ENCODE peak calls at places on chromosome 5, in seven cellular contexts. I is SK-N-SH; D is colonic mucosa; L is suprapubic skin; J is CD8-positive, alpha-beta T cell; N is right atrium auricular region; W is hepatocyte. H is an unnamed sample. For H3K4me1, the result is how much of the 10 kb centered on the place peaks cover.

GRCh38 chr5:58934629-58935097 is 351.8 kb downstream of the RAB3C start:
- DNase-seq in D (no peak), I (no peak), N (no peak), L (no peak), W (no peak), J (no peak), H (no peak)

GRCh38 chr5:59799668-59800374 is 93.7 kb downstream of the PDE4D start:
- DNase-seq in N (no peak), D (peak), L (no peak), I (peak), J (no peak), W (peak), H (no peak)

GRCh38 chr5:37723147-37723961 is 116.5 kb downstream of the GDNF start:
- DNase-seq in D (no peak), I (no peak), N (no peak), L (no peak), J (no peak), W (no peak), H (no peak)

GRCh38 chr5:61631438-61631941 is 299.4 kb downstream of the ZSWIM6 start:
- DNase-seq in W (peak), J (no peak), I (no peak), L (no peak), D (no peak), N (peak), H (no peak)

GRCh38 chr5:126334755-126335154 is 88.5 kb upstream of the GRAMD2B start:
- DNase-seq in I (no peak), J (no peak), L (no peak), N (no peak), W (no peak), D (no peak), H (no peak)

GRCh38 chr5:119417891-119418781 is 34.2 kb upstream of the HSD17B4 start:
- DNase-seq in I (no peak), N (no peak), W (no peak), D (no peak), L (no peak), J (no peak), H (no peak)

GRCh38 chr5:28766565-28767158 is 1728.3 kb upstream of the CDH9 start:
- DNase-seq in L (no peak), J (no peak), D (no peak), W (peak), N (no peak), I (peak), H (no peak)

GRCh38 chr5:36576721-36577120 is 29.7 kb upstream of the SLC1A3 start:
- DNase-seq in D (no peak), L (no peak), N (no peak), J (no peak), W (no peak), I (no peak), H (no peak)

GRCh38 chr5:57841671-57842375 is 359.2 kb upstream of the ACTBL2 start:
- DNase-seq in I (no peak), J (no peak), D (no peak), L (no peak), N (no peak), W (peak), H (no peak)

GRCh38 chr5:134177197-134178171 is 734 bp upstream of the SKP1 start:
- DNase-seq in W (peak), J (no peak), N (peak), L (peak), D (peak), I (peak), H (no peak)

GRCh38 chr5:4584982-4585381 is 555.1 kb upstream of the ADAMTS16 start:
- DNase-seq in I (no peak), W (peak), N (no peak), L (no peak), D (no peak), J (no peak), H (no peak)

GRCh38 chr5:113237893-113238292 is 196.9 kb downstream of the TSSK1B start:
- DNase-seq in J (no peak), L (no peak), N (no peak), D (no peak), W (no peak), I (peak), H (no peak)
- H3K4me1 ChIP-seq in J (under half), L (under half), N (under half), D (under half), W (under half), I (under half), H (under half)

DNA sequence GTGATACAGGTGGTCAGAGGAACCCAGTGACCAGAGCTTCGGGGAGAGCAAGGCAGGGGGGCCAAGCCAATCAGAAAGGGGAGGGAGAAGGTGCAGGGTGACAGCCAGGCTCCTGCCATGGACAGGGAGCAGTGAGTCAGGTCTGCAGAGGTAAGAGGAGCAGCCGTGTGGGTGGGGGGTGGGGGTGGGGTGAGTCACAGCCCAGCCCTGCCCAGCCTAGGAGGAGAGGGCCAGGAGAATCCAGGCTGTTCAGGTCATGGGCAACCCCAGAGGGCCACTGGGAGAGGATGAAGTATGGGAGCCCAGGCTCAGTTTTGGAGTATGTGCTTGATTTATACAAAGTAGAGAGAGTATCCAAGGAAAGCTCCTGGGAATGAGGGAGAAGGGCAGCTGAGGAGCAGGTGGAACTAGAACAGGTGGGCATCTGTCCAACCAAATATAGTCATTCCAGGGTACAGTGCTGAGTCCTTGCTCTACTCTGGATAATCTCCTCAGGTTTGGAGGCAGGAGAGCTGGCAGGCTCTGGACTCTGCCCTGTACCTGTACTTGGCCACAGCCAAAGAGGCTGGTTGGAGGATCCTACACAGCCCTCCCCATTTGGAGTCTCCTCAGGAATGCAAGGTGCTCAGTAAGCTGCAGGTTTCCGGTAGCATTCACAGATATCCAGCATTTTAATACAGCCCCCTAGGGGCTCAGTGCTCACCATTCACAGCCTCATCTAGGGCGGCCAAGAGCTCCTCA is 1.6 kb downstream of the HBEGF start:
- DNase-seq in L (no peak), W (peak), N (no peak), D (peak), I (no peak), J (no peak), H (no peak)
- H3K4me3 ChIP-seq in L (peak), W (no peak), N (peak), D (peak), I (peak), J (no peak), H (peak)

DNA sequence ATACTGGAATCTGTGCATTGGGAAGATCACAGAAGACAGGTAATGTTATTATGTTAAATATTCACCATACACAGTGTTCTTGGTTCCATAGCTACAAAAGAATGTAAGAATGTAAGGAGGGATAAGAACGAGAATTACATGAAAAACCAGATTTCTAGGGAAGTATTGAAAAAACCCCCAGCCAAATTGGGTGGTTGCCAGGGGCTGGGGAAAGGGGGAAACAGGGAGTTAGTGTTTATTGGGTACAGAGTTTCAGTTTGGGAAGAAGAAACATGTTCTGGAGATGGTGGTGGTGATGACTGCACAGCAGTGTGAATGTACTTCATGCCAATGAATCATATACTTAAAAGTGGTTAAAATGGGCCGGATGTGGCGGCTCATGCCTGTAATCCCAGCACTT is 40.4 kb downstream of the GLRX start:
- DNase-seq in J (no peak), I (no peak), N (no peak), D (no peak), L (no peak), W (no peak), H (no peak)
- H3K4me1 ChIP-seq in J (under half), I (under half), N (under half), D (under half), L (under half), W (under half), H (under half)

DNA sequence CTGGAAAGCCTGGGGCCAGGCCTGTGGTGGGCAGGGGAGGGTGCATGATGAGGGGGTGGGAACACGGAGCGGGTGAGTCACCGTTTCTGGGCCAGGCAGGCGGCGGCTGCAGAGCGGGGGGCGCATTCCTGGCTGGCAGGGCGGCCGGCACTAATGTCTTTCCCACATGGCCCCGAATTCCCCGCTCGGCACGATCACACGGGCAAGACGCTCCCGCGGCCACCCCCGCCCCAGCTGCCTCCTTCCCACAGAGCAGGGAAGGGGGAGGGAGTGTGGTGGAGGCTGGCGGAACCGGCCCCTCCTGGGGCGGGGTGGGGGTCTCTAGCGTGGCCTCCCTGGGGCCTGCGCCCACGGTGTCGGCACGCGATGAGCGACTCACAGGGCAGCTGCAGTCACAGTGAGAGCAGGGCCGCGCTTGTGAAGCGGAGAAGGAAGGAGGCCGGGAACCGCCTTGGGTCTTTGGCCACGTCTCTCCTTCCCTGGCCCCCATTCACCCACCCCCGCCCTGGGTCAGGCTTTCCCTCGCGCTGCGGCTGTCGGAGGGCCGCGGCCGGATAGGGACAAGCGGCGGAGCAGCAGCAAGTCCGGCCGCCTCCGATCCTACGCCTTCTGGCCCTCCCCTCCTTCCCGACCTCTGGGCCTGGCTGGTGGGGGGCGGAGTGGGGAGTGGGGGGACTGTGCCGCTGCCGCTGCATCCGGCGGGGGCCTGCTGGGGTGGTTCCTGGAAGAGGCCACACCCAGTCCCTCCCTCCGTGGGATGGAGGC is 48.9 kb downstream of the CXXC5 start:
- DNase-seq in W (peak), N (peak), J (peak), D (peak), L (no peak), I (peak), H (no peak)
- H3K4me3 ChIP-seq in W (no peak), N (peak), J (peak), D (peak), L (peak), I (no peak), H (peak)

DNA sequence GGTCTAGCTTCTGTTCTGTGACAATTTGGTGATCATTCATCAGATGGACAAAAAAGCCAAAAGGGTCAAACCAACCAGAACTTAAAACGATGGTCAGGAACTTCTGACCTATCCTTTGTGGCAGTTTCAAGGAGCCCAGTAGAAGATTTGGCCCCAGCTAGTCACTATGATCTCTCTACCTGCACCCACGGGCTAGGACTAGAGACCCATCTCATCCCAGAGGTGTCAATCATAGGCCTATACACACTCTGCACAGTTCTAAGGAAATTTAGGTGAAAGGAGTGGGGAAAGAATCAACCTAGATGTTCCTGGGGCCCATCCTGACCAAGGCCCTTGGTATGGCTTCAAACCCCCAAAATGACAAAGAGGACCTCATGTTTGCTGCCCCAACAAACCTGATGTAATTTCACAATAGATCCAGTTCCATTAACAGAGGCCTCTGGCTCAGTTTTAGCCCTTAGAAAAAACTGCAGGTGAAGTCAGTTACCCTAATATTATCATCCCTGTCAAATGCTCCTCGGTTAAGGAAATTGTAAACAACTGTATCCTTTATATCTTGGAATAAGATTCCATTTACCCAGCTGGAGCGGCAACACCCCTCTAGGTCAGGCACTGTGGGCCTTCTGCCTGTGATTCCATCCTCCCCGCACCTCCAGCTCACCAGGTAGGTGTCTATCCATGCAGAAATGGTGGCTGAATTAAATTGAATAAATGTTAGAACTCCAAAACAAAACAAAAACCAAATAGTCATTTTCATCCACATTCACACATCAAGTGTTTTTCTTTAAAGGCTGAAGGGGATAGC is 138.7 kb downstream of the ENC1 start:
- DNase-seq in W (no peak), I (no peak), D (no peak), L (no peak), N (no peak), J (no peak), H (no peak)
- H3K4me1 ChIP-seq in W (under half), I (under half), D (under half), L (under half), N (under half), J (under half), H (under half)

DNA sequence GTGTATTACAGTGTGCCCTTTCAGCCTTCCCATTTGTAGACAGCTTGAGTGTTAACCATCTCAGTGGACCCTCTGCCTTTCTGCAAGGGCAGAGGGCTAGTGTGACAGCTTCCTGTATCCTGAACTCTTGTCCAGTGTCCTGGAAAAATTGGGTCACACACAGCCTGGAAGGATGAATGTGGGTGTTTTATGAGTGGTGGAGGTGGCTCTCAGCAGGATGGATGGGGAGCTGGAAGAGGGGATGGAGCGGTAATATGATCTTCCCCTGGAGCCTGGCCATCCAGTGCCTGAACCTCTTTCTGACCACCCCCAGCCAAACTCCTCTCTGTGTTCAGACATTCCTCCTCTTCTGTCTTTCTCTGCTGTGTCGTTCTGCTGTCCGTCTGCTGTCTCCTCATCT is 113.0 kb downstream of the KIF4B start:
- DNase-seq in J (no peak), W (no peak), L (no peak), D (no peak), I (no peak), N (no peak), H (no peak)
- H3K4me3 ChIP-seq in J (no peak), W (no peak), L (no peak), D (no peak), I (no peak), N (no peak), H (no peak)

H was measured in vagina.